ENCODE peak calls at places on chromosomes 3 and 15, in eight cellular contexts. F, B, V, Z, J, H, O and K are unnamed samples.

GRCh38 chr3:188819939-188820338 is 351.8 kb upstream of the TPRG1 start:
- DNase-seq in V (no peak), F (no peak), J (no peak), B (no peak), Z (no peak), O (no peak), H (no peak), K (no peak)

GRCh38 chr3:71055602-71056001 is 527.9 kb downstream of the FOXP1 start:
- DNase-seq in F (no peak), B (no peak), V (no peak), H (no peak), O (no peak), J (no peak), Z (no peak), K (no peak)

GRCh38 chr3:51944541-51945021 is 2.4 kb downstream of the PARP3 start:
- DNase-seq in B (no peak), F (no peak), O (no peak), J (no peak), Z (no peak), H (no peak), V (no peak), K (no peak)

GRCh38 chr15:67998599-67999122 is 55.5 kb upstream of the PIAS1 start:
- DNase-seq in O (peak), Z (no peak), V (no peak), J (no peak), F (no peak), B (no peak), H (no peak), K (no peak)

GRCh38 chr15:63832620-63833245 is 1.0 kb downstream of the HERC1 start:
- DNase-seq in J (no peak), Z (peak), V (no peak), H (no peak), B (no peak), F (no peak), O (no peak), K (no peak)

GRCh38 chr3:152359385-152360248 is 90.9 kb downstream of the MBNL1 start:
- DNase-seq in Z (no peak), H (no peak), O (no peak), B (no peak), F (no peak), J (no peak), V (no peak), K (no peak)

GRCh38 chr15:78243076-78243475 is 8.7 kb upstream of the ACSBG1 start:
- DNase-seq in B (no peak), J (no peak), V (no peak), O (no peak), F (no peak), Z (no peak), H (no peak), K (no peak)

GRCh38 chr3:128727996-128728395 is 2.0 kb downstream of the RAB7A start:
- DNase-seq in H (no peak), B (no peak), J (no peak), Z (no peak), F (no peak), V (no peak), O (no peak), K (no peak)

GRCh38 chr15:88108991-88109390 is 147.5 kb downstream of the NTRK3 start:
- DNase-seq in H (no peak), O (peak), V (no peak), F (no peak), B (no peak), Z (no peak), J (no peak), K (no peak)

GRCh38 chr3:43632269-43632733 is 10.5 kb upstream of the ANO10 start:
- DNase-seq in F (no peak), O (no peak), J (no peak), Z (no peak), B (no peak), V (no peak), H (no peak), K (no peak)

GRCh38 chr3:146814601-146815315 is 209.6 kb upstream of the PLSCR5 start:
- DNase-seq in V (no peak), J (no peak), H (no peak), O (no peak), Z (no peak), B (no peak), F (no peak), K (no peak)

GRCh38 chr15:42344763-42345162 is 14.5 kb upstream of the CAPN3 start:
- DNase-seq in H (no peak), J (no peak), F (no peak), V (no peak), O (no peak), Z (no peak), B (no peak), K (peak)

GRCh38 chr3:50119786-50120185 is 31.1 kb downstream of the RBM5 start:
- DNase-seq in F (no peak), O (no peak), Z (no peak), V (no peak), B (no peak), J (no peak), H (no peak), K (no peak)

GRCh38 chr15:28107111-28107893 is 8.2 kb upstream of the OCA2 start:
- DNase-seq in V (no peak), Z (no peak), J (no peak), B (no peak), F (peak), H (no peak), O (no peak), K (peak)

GRCh38 chr15:75815811-75816719 is 27.2 kb upstream of the UBE2Q2 start:
- DNase-seq in F (no peak), O (no peak), B (no peak), V (no peak), J (no peak), Z (no peak), H (no peak), K (no peak)

GRCh38 chr3:85939026-85939616 is 980.3 kb downstream of the CADM2 start:
- DNase-seq in H (peak), V (no peak), F (no peak), Z (no peak), J (no peak), O (peak), B (no peak), K (no peak)

GRCh38 chr3:50189274-50189673 is 2.1 kb upstream of the GNAT1 start:
- DNase-seq in J (peak), O (no peak), F (peak), V (peak), B (peak), H (peak), Z (peak), K (peak)

GRCh38 chr3:125212509-125213372 is at the start of gene SLC12A8:
- DNase-seq in H (no peak), O (no peak), J (peak), B (no peak), V (peak), F (peak), Z (no peak), K (no peak)

GRCh38 chr3:73291541-73291940 is 230.1 kb downstream of the EBLN2 start:
- DNase-seq in V (no peak), J (no peak), H (no peak), O (peak), Z (no peak), F (peak), B (no peak), K (no peak)

GRCh38 chr3:4997946-4998345 is 18.7 kb downstream of the BHLHE40 start:
- DNase-seq in V (no peak), O (no peak), B (no peak), Z (no peak), H (no peak), J (no peak), F (no peak), K (no peak)

GRCh38 chr3:183224581-183224980 is 28.5 kb upstream of the B3GNT5 start:
- DNase-seq in Z (no peak), B (no peak), H (no peak), O (no peak), F (no peak), V (peak), J (no peak), K (no peak)

GRCh38 chr3:112811917-112812660 is 34.6 kb downstream of the CD200R1L start:
- DNase-seq in Z (no peak), F (no peak), B (no peak), V (no peak), O (no peak), H (no peak), J (no peak), K (no peak)

GRCh38 chr15:65580287-65580686 is 30.6 kb downstream of the INTS14 start:
- DNase-seq in V (no peak), B (no peak), O (no peak), H (no peak), J (no peak), Z (no peak), F (peak), K (no peak)

GRCh38 chr3:124860599-124860998 is 26.6 kb downstream of the ITGB5 start:
- DNase-seq in Z (no peak), O (no peak), V (no peak), B (peak), F (no peak), H (no peak), J (no peak), K (peak)

GRCh38 chr3:31704651-31705179 is 172.0 kb downstream of the STT3B start:
- DNase-seq in V (no peak), H (no peak), O (no peak), F (no peak), B (no peak), Z (no peak), J (no peak), K (peak)

GRCh38 chr3:87503901-87504498 is 227.6 kb upstream of the POU1F1 start:
- DNase-seq in F (peak), V (no peak), O (peak), Z (peak), J (peak), H (peak), B (no peak), K (no peak)

GRCh38 chr3:197482001-197482400 is 73.8 kb downstream of the BDH1 start:
- DNase-seq in O (no peak), Z (no peak), J (no peak), V (no peak), H (no peak), B (no peak), F (peak), K (no peak)

GRCh38 chr3:127590282-127590592 is 296 bp downstream of the TPRA1 start:
- DNase-seq in J (peak), V (peak), F (no peak), H (no peak), B (no peak), Z (peak), O (no peak), K (no peak)

GRCh38 chr3:174440350-174440716 is 418.8 kb upstream of the NAALADL2 start:
- DNase-seq in O (peak), B (peak), J (no peak), H (no peak), Z (no peak), F (peak), V (no peak), K (no peak)

GRCh38 chr15:42804739-42805138 is 67.8 kb upstream of the CDAN1 start:
- DNase-seq in B (no peak), H (no peak), V (no peak), J (no peak), Z (no peak), O (no peak), F (no peak), K (no peak)

GRCh38 chr3:155745795-155746550 is 1.1 kb upstream of the PLCH1 start:
- DNase-seq in H (peak), B (peak), V (no peak), J (no peak), Z (peak), F (peak), O (peak), K (no peak)

GRCh38 chr3:161069441-161070251 is 35.5 kb downstream of the B3GALNT1 start:
- DNase-seq in V (no peak), J (peak), Z (no peak), B (no peak), H (peak), O (no peak), F (no peak), K (peak)

GRCh38 chr3:159761377-159761776 is 227.3 kb upstream of the IL12A start:
- DNase-seq in Z (no peak), B (peak), H (no peak), V (no peak), O (no peak), F (no peak), J (no peak), K (peak)

GRCh38 chr3:138598534-138598933 is 4.5 kb upstream of the CEP70 start:
- DNase-seq in H (no peak), O (no peak), B (no peak), V (no peak), F (no peak), J (no peak), Z (no peak), K (no peak)

GRCh38 chr15:32119694-32120330 is 89.5 kb downstream of the CHRNA7 start:
- DNase-seq in F (no peak), H (no peak), J (no peak), O (no peak), Z (no peak), V (no peak), B (no peak), K (no peak)

GRCh38 chr15:20295238-20295811 is 246.3 kb downstream of the GOLGA6L6 start:
- DNase-seq in B (no peak), V (no peak), F (no peak), Z (no peak), O (no peak), J (no peak), H (no peak), K (no peak)

GRCh38 chr15:96356494-96357455 is 26.3 kb downstream of the NR2F2 start:
- DNase-seq in V (peak), F (peak), O (peak), H (peak), J (peak), Z (peak), B (peak), K (peak)